ENCODE peak calls at places on chromosome 21, in four cellular contexts. R, E, I and N are unnamed samples. For H3K4me1, the result is how much of the 10 kb centered on the place peaks cover.

GRCh38 chr21:32844076-32844475 is 72.5 kb upstream of the PAXBP1 start:
- DNase-seq in R (no peak), E (no peak), I (no peak), N (no peak)

GRCh38 chr21:36103434-36103833 is 31.4 kb upstream of the CBR3 start:
- DNase-seq in R (no peak), E (no peak), I (no peak), N (no peak)

GRCh38 chr21:26194811-26195251 is 24.3 kb upstream of the APP start:
- DNase-seq in R (peak), E (no peak), I (no peak), N (no peak)

GRCh38 chr21:17668479-17668878 is 55.8 kb upstream of the BTG3 start:
- DNase-seq in R (no peak), E (no peak), I (no peak), N (no peak)

GRCh38 chr21:33433425-33434114 is 30.4 kb downstream of the IFNGR2 start:
- DNase-seq in R (no peak), E (no peak), I (no peak), N (no peak)

GRCh38 chr21:35984654-35985366 is 75.5 kb downstream of the SETD4 start:
- DNase-seq in R (no peak), E (no peak), I (no peak), N (no peak)

GRCh38 chr21:16308269-16308668 is 578.5 kb downstream of the USP25 start:
- DNase-seq in R (peak), E (no peak), I (no peak), N (peak)

GRCh38 chr21:31872452-31873274 is at the start of gene HUNK:
- DNase-seq in R (peak), E (peak), I (peak), N (peak)

GRCh38 chr21:39048064-39048463 is 135.2 kb downstream of the PSMG1 start:
- DNase-seq in R (peak), E (peak), I (no peak), N (peak)

GRCh38 chr21:31502537-31503143 is 156.9 kb upstream of the SOD1 start:
- DNase-seq in R (no peak), E (no peak), I (no peak), N (peak)

GRCh38 chr21:27024316-27024715 is 57.4 kb upstream of the ADAMTS5 start:
- DNase-seq in R (peak), E (no peak), I (no peak), N (no peak)

GRCh38 chr21:25518491-25518911 is 88.8 kb downstream of the MRPL39 start:
- DNase-seq in R (no peak), E (no peak), I (no peak), N (no peak)

GRCh38 chr21:31725202-31725840 is 6.6 kb downstream of the SCAF4 start:
- DNase-seq in R (no peak), E (no peak), I (no peak), N (no peak)

GRCh38 chr21:35014302-35015044 is 34.6 kb downstream of the RUNX1 start:
- DNase-seq in R (peak), E (no peak), I (no peak), N (peak)

GRCh38 chr21:39094847-39095525 is 88.3 kb downstream of the PSMG1 start:
- DNase-seq in R (peak), E (peak), I (no peak), N (no peak)

GRCh38 chr21:16573581-16573980 is 843.8 kb downstream of the USP25 start:
- DNase-seq in R (peak), E (no peak), I (no peak), N (no peak)

GRCh38 chr21:16179732-16180131 is 449.9 kb downstream of the USP25 start:
- DNase-seq in R (no peak), E (no peak), I (no peak), N (no peak)

GRCh38 chr21:32554832-32555436 is 30.4 kb downstream of the TCP10L start:
- DNase-seq in R (peak), E (no peak), I (no peak), N (no peak)

GRCh38 chr21:31888936-31889371 is 16.1 kb downstream of the HUNK start:
- DNase-seq in R (no peak), E (peak), I (no peak), N (no peak)

GRCh38 chr21:18049461-18049860 is 195.2 kb upstream of the CHODL start:
- DNase-seq in R (no peak), E (no peak), I (no peak), N (no peak)

GRCh38 chr21:38958940-38959685 is 153.4 kb downstream of the ETS2 start:
- DNase-seq in R (peak), E (no peak), I (no peak), N (peak)

GRCh38 chr21:33314096-33314495 is 10.7 kb upstream of the IFNAR1 start:
- DNase-seq in R (no peak), E (no peak), I (no peak), N (no peak)

GRCh38 chr21:38714998-38715397 is 90.7 kb upstream of the ETS2 start:
- DNase-seq in R (no peak), E (no peak), I (no peak), N (peak)

GRCh38 chr21:22961248-22961647 is 1963.0 kb downstream of the NCAM2 start:
- DNase-seq in R (no peak), E (no peak), I (peak), N (no peak)

GRCh38 chr21:31450971-31451370 is 106.9 kb upstream of the TIAM1 start:
- DNase-seq in R (no peak), E (no peak), I (no peak), N (no peak)

GRCh38 chr21:17802568-17802967 is 16.6 kb downstream of the C21orf91 start:
- DNase-seq in R (peak), E (no peak), I (no peak), N (peak)

GRCh38 chr21:26095131-26095530 is 75.4 kb downstream of the APP start:
- DNase-seq in R (no peak), E (no peak), I (no peak), N (no peak)

GRCh38 chr21:31397515-31397926 is 53.5 kb upstream of the TIAM1 start:
- DNase-seq in R (no peak), E (no peak), I (peak), N (no peak)

GRCh38 chr21:31363720-31364119 is 19.7 kb upstream of the TIAM1 start:
- DNase-seq in R (no peak), E (no peak), I (no peak), N (no peak)

GRCh38 chr21:39014751-39015150 is 168.5 kb downstream of the PSMG1 start:
- DNase-seq in R (peak), E (no peak), I (no peak), N (peak)

GRCh38 chr21:19031956-19032355 is 628.4 kb upstream of the TMPRSS15 start:
- DNase-seq in R (no peak), E (no peak), I (no peak), N (no peak)

GRCh38 chr21:28110074-28110473 is 882.6 kb downstream of the LTN1 start:
- DNase-seq in R (no peak), E (no peak), I (no peak), N (no peak)

DNA sequence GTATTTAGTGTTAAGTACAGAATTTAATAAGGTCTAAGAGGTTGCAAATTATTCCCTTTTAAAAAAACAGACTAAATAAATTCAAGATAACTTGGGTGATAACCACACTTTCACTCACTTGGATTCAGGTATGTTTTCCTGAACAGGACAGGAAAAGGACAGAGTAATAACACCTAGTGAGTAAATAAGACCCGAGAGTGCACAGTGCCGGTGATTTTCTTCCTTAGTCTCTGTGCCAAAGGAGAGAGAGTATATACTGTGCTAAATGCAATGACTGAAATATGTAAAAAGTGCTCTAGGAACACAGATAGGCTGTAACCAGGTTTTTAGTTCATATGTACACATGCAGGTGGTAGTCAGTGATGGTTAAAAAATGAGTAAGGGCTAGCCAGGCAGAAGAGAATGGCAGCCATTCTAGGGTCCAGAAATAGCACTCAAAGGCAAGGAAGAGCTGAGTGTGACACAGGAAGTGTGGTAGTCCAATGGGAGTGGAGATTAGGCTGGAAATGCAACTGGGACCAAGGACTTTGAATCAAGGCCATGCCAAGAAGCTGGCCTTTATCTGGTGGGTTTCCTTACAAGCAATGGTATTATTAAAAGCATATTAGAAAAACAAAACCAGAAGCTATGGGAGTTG is 58.1 kb downstream of the NRIP1 start:
- DNase-seq in R (no peak), E (no peak), I (no peak), N (no peak)
- H3K27ac ChIP-seq in R (peak), E (peak), I (no peak), N (no peak)

GRCh38 chr21:43917515-43918384 is 52.7 kb downstream of the AGPAT3 start:
- DNase-seq in R (no peak), E (no peak), I (no peak), N (no peak)
- H3K4me1 ChIP-seq in R (under half), E (under half), I (under half), N (under half)

DNA sequence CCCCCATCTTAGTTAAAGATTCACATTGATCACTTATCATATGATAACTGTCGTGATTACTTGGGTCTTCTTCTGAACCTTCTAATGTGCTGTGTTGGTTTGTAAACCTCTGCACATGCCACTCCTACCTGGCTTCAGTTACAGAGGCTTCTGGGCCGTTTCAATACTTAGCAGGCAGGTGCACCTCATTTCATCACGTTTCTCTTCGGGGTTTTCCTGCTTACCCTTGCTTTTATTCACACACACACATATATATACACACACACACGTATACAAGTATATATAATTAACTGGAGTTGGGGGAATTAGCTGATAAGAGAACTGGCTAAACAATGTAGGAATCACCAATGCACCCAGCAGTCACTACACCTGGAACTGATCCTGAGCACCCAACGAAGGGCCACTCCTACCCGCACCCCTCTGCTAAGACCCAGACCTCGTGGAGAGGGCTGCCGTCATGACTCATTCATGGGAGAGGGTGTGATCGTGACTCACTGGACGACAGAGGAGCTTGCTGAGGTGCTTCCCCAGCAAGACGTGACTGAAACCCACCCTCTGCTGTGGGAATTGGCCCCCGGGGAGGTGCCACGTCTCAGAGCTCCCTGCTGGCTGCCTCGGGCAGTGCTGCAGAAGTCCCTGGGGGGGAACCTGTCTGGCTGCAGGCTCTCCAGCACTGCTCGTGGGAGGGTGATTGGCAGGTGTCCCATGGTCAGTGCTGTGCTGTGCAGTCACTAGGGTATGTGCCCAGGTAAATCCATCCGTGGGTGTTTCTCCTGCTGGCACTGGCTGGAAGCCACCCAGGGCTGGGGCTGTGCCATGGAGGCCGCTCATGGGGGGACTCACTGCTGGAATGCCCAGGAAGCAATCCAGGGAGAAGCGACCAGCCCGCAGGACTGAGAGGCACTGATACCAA is 166.6 kb downstream of the DYRK1A start:
- DNase-seq in R (peak), E (peak), I (no peak), N (peak)
- TF ChIP-seq CTCF in R (no peak), E (no peak), I (no peak), N (peak)

GRCh38 chr21:45535341-45536081 is 6.7 kb downstream of the SLC19A1 start:
- DNase-seq in R (no peak), E (no peak), I (no peak), N (no peak)
- H3K27ac ChIP-seq in R (no peak), E (no peak), I (no peak), N (no peak)

DNA sequence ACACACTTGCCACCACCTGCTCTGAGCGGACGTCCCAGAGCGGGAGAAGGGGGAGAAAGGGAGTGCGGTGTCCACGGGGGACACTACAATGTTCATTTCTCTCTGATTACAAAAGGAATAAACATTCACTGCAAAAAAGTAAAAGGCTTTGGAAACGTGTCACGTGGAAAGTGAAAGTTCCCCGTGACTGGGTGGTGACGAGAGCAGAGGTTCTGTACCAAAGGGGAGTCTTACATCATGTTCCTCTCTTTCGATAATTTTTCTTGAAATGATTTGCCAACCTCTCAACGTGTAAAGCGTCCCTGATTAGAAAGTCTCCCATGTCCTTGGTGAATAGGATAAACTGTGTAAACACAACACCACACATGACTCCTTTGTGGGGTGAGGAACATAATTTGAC is 22.0 kb upstream of the PRDM15 start:
- DNase-seq in R (no peak), E (no peak), I (no peak), N (no peak)
- H3K4me1 ChIP-seq in R (under half), E (under half), I (under half), N (under half)

GRCh38 chr21:29387598-29387997 is 88.9 kb downstream of the BACH1 start:
- DNase-seq in R (no peak), E (no peak), I (no peak), N (no peak)
- TF ChIP-seq CTCF in R (no peak), E (no peak), I (no peak), N (no peak)